ENCODE peak calls at places on chromosomes 2 and 18, in seven cellular contexts. V is tibial nerve; B is GM23248; C is SK-N-SH; X is effector memory CD4-positive, alpha-beta T cell; S is omental fat pad; L is C1 segment of cervical spinal cord. F is an unnamed sample.

GRCh38 chr2:141957321-141957720 is 173.5 kb downstream of the LRP1B start:
- DNase-seq in V (no peak), B (no peak), C (no peak), X (no peak), S (no peak), L (no peak), F (no peak)

GRCh38 chr2:54083021-54083420 is 32.4 kb upstream of the ACYP2 start:
- DNase-seq in V (no peak), B (no peak), C (no peak), X (no peak), S (no peak), L (peak; percentile 27), F (no peak)

GRCh38 chr2:240596080-240596460 is 9.5 kb downstream of the CAPN10 start:
- DNase-seq in V (no peak), B (no peak), C (no peak), X (no peak), S (no peak), L (no peak), F (no peak)

GRCh38 chr2:178531161-178531560 is 50.9 kb downstream of the PLEKHA3 start:
- DNase-seq in V (no peak), B (no peak), C (no peak), X (no peak), S (no peak), L (no peak), F (no peak)

GRCh38 chr2:134384131-134384530 is 130.3 kb downstream of the MGAT5 start:
- DNase-seq in V (no peak), B (no peak), C (no peak), X (no peak), S (no peak), L (no peak), F (no peak)

GRCh38 chr2:119879502-119879901 is 119.8 kb downstream of the PTPN4 start:
- DNase-seq in V (no peak), B (no peak), C (no peak), X (no peak), S (no peak), L (no peak), F (no peak)

GRCh38 chr2:218671077-218671653 is 637 bp downstream of the RNF25 start:
- DNase-seq in V (no peak), B (peak; percentile 75), C (no peak), X (no peak), S (no peak), L (no peak), F (no peak)

GRCh38 chr2:74507926-74508520 is 528 bp upstream of the PCGF1 start:
- DNase-seq in V (no peak), B (peak; percentile 91), C (peak; percentile 87), X (no peak), S (no peak), L (no peak), F (no peak)

GRCh38 chr2:195049372-195050031 is 607.5 kb upstream of the SLC39A10 start:
- DNase-seq in V (no peak), B (peak; percentile 42), C (no peak), X (no peak), S (no peak), L (no peak), F (no peak)

GRCh38 chr2:197938555-197938954 is 134.2 kb downstream of the PLCL1 start:
- DNase-seq in V (no peak), B (no peak), C (no peak), X (no peak), S (no peak), L (no peak), F (no peak)

GRCh38 chr2:204180671-204181070 is 244.1 kb downstream of the ICOS start:
- DNase-seq in V (no peak), B (no peak), C (peak; percentile 19), X (no peak), S (no peak), L (no peak), F (no peak)

GRCh38 chr2:179571141-179571713 is 290.2 kb downstream of the ZNF385B start:
- DNase-seq in V (no peak), B (no peak), C (no peak), X (no peak), S (no peak), L (no peak), F (no peak)

GRCh38 chr18:30245756-30246515 is 796.6 kb downstream of the DSC3 start:
- DNase-seq in V (no peak), B (no peak), C (no peak), X (no peak), S (no peak), L (no peak), F (no peak)

GRCh38 chr2:19851116-19851515 is 50.7 kb downstream of the TTC32 start:
- DNase-seq in V (no peak), B (no peak), C (no peak), X (no peak), S (no peak), L (no peak), F (no peak)

GRCh38 chr2:184558713-184559464 is 39.4 kb upstream of the ZNF804A start:
- DNase-seq in V (no peak), B (peak; percentile 55), C (no peak), X (no peak), S (no peak), L (no peak), F (no peak)

GRCh38 chr18:9449580-9449979 is 25.7 kb upstream of the RALBP1 start:
- DNase-seq in V (no peak), B (no peak), C (no peak), X (no peak), S (no peak), L (no peak), F (no peak)

GRCh38 chr2:50491541-50492114 is 540.3 kb downstream of the NRXN1 start:
- DNase-seq in V (no peak), B (peak; percentile 60), C (peak; percentile 34), X (no peak), S (no peak), L (no peak), F (peak; percentile 9)

GRCh38 chr2:135709992-135710391 is 31.7 kb upstream of the UBXN4 start:
- DNase-seq in V (peak; percentile 51), B (peak; percentile 53), C (peak; percentile 73), X (peak; percentile 30), S (peak; percentile 30), L (peak; percentile 38), F (no peak)